ENCODE peak calls at places on chromosomes 3 and 15, in five cellular contexts. K, J, Z, M and P are unnamed samples.
A peak's percentile ranks its signal among the peaks of the same experiment; 100 is the strongest.

GRCh38 chr3:56494679-56495322 is 26.5 kb upstream of the ERC2 start:
- DNase-seq in K (peak; percentile 73), J (peak; percentile 85), Z (peak; percentile 23), M (peak; percentile 71), P (peak; percentile 61)

GRCh38 chr15:33592864-33593263 is 282.1 kb downstream of the RYR3 start:
- DNase-seq in K (no peak), J (no peak), Z (no peak), M (no peak), P (no peak)

GRCh38 chr3:145857956-145858355 is 303.0 kb downstream of the PLOD2 start:
- DNase-seq in K (no peak), J (peak; percentile 24), Z (peak; percentile 4), M (peak; percentile 71), P (no peak)

GRCh38 chr15:78004919-78005634 is 72.4 kb downstream of the TBC1D2B start:
- DNase-seq in K (no peak), J (no peak), Z (no peak), M (peak; percentile 74), P (no peak)

GRCh38 chr3:191627064-191627463 is 166.1 kb downstream of the PYDC2 start:
- DNase-seq in K (no peak), J (no peak), Z (no peak), M (no peak), P (no peak)

GRCh38 chr15:82930466-82930865 is 22.1 kb downstream of the HOMER2 start:
- DNase-seq in K (no peak), J (no peak), Z (no peak), M (no peak), P (no peak)

GRCh38 chr15:76011611-76012010 is 613 bp downstream of the NRG4 start:
- DNase-seq in K (no peak), J (no peak), Z (no peak), M (no peak), P (no peak)

GRCh38 chr15:44535509-44536297 is 1.2 kb upstream of the EIF3J start:
- DNase-seq in K (no peak), J (peak; percentile 15), Z (no peak), M (no peak), P (no peak)

GRCh38 chr3:172607305-172608121 is 84.3 kb upstream of the TNFSF10 start:
- DNase-seq in K (no peak), J (no peak), Z (no peak), M (peak; percentile 94), P (peak; percentile 56)

GRCh38 chr15:51416129-51416528 is 74.7 kb downstream of the GLDN start:
- DNase-seq in K (no peak), J (no peak), Z (no peak), M (no peak), P (no peak)

GRCh38 chr3:128496019-128496601 is 3.1 kb upstream of the GATA2 start:
- DNase-seq in K (no peak), J (no peak), Z (no peak), M (no peak), P (no peak)

GRCh38 chr3:183506674-183507290 is 48.7 kb downstream of the KLHL6 start:
- DNase-seq in K (no peak), J (no peak), Z (no peak), M (no peak), P (no peak)

GRCh38 chr15:79128556-79128955 is 38.0 kb upstream of the RASGRF1 start:
- DNase-seq in K (no peak), J (no peak), Z (no peak), M (no peak), P (no peak)

GRCh38 chr3:13012228-13012691 is 61.0 kb downstream of the IQSEC1 start:
- DNase-seq in K (no peak), J (no peak), Z (peak; percentile 84), M (no peak), P (no peak)

GRCh38 chr3:17047162-17047561 is 162.4 kb downstream of the PLCL2 start:
- DNase-seq in K (no peak), J (no peak), Z (no peak), M (no peak), P (no peak)

GRCh38 chr3:193574488-193575072 is 18.4 kb upstream of the OPA1 start:
- DNase-seq in K (no peak), J (no peak), Z (no peak), M (no peak), P (no peak)
- H3K4me3 ChIP-seq in K (no peak overlapping the region), J (no peak overlapping the region), Z (no peak overlapping the region), M (no peak overlapping the region), P (no peak overlapping the region)

GRCh38 chr3:151944356-151944755 is 70.9 kb downstream of the SUCNR1 start:
- DNase-seq in K (no peak), J (no peak), Z (no peak), M (no peak), P (no peak)
- TF ChIP-seq POLR2AphosphoS5 in K (no peak), J (no peak), Z (no peak), M (no peak), P (no peak)

GRCh38 chr15:40909662-40910625 is 15.7 kb downstream of the VPS18 start:
- DNase-seq in K (no peak), J (peak; percentile 75), Z (no peak), M (no peak), P (peak; percentile 72)
- H3K9ac ChIP-seq in K (no peak overlapping the region), J (no peak overlapping the region), Z (no peak overlapping the region), M (no peak overlapping the region), P (no peak overlapping the region)

GRCh38 chr15:63380151-63380827 is 1.4 kb downstream of the CA12 start:
- DNase-seq in K (no peak), J (no peak), Z (no peak), M (no peak), P (no peak)

GRCh38 chr15:63379492-63380150 is 2.0 kb downstream of the CA12 start:
- DNase-seq in K (no peak), J (no peak), Z (no peak), M (no peak), P (no peak)

GRCh38 chr15:63378946-63379345 is 2.7 kb downstream of the CA12 start:
- DNase-seq in K (no peak), J (no peak), Z (no peak), M (no peak), P (no peak)

GRCh38 chr15:63381301-63382192 is at the start of gene CA12:
- DNase-seq in K (no peak), J (peak; percentile 28), Z (no peak), M (peak; percentile 46), P (no peak)

GRCh38 chr15:63380828-63381282 is 791 bp downstream of the CA12 start:
- DNase-seq in K (no peak), J (no peak), Z (no peak), M (no peak), P (no peak)
- H3K4me3 ChIP-seq in K (peak overlapping the region; percentile 57), J (peak overlapping the region; percentile 48), Z (no peak overlapping the region), M (peak overlapping the region; percentile 54), P (peak overlapping the region; percentile 67)

DNA sequence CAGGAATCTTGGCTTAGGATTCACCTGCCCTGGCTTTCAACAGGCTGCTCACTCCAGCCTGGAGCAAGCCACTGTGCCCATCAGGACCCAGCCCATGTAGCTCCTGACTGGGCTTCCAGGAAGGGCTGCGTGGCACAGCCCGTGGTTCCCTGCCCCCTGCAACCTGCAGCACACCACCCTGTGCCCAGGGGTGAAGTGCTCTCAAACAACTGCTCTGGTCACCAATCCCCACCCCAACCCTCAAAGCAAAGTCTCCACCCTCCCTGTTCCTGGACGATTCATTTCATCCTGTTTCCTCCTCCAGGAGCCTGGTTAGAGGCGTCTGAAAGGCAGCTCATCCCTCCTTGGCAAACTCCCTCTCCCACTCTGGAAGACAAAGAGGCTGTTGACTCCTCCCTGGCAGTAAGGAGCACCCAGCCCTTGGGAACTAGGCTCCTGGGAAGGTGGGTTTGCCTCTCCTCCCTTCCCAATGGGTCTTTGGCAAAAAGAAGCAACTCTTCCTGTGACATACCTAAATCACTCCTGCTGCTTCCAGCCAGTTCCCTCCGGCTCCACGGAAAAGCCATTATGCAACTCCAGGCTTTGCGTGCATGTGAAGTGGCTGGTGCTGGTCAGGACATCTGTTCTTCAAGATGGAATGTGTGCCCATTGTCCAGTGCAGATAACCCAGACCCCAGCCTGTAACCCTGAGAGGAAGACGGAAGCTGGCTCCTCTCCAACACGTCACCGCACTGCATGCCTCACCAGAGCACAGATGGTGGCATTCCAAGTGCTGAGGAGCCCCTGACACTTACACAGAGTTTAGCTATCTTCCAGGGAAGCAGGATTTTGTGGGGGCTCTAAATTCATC is 29.1 kb upstream of the VIPR1 start:
- DNase-seq in K (no peak), J (no peak), Z (no peak), M (peak; percentile 92), P (no peak)
- TF ChIP-seq POLR2AphosphoS5 in K (no peak), J (no peak), Z (no peak), M (peak; percentile 91), P (no peak)

GRCh38 chr15:94858011-94858410 is 626.6 kb downstream of the MCTP2 start:
- DNase-seq in K (no peak), J (no peak), Z (no peak), M (no peak), P (no peak)
- H3K9ac ChIP-seq in K (no peak overlapping the region), J (no peak overlapping the region), Z (no peak overlapping the region), M (no peak overlapping the region), P (no peak overlapping the region)

DNA sequence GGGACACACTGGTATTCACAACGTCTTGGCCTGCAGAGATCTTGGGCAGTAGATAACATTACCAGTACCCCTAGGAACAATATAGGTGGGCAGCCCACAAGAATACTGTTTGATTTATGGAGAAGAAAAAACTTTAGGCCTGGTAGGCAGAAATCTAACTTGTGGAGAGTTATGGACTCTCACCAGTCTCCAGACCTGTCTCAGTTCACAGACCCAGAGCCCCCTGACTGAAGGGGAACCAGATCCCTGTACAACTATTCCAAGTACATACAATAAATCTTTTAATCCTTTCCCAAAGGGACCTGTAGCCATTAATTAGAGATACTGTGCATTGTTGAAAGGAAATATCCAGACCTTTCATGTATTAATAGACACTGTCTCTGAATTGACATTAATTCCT is 173.9 kb downstream of the STAG1 start:
- DNase-seq in K (no peak), J (no peak), Z (no peak), M (no peak), P (no peak)
- H3K4me3 ChIP-seq in K (no peak overlapping the region), J (no peak overlapping the region), Z (no peak overlapping the region), M (no peak overlapping the region), P (no peak overlapping the region)

DNA sequence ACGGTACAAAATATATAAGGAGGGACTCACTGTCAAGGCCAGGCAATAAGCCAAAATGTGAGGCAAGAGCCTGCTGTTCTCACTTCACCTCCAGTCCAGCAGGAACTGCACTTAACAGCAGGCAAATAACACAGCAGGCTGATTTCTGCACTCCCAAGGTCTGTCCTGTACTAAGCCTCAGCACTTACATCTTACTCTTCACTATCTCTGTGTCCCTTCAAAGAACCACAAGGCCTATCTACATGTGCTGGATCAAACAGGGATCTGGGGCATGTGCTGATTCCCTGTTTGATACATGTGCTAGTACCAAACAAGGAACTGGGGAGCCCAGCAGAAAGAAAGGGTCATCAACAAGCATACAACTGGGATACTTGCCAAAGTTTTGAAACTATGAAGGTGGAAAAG is 22.2 kb downstream of the UACA start:
- DNase-seq in K (peak; percentile 31), J (peak; percentile 55), Z (no peak), M (peak; percentile 78), P (no peak)
- TF ChIP-seq POLR2AphosphoS5 in K (no peak), J (no peak), Z (no peak), M (no peak), P (no peak)

GRCh38 chr15:67109141-67110034 is 44.0 kb downstream of the SMAD3 start:
- DNase-seq in K (no peak), J (peak; percentile 61), Z (no peak), M (peak; percentile 94), P (no peak)
- H3K9ac ChIP-seq in K (peak overlapping the region; percentile 76), J (no peak overlapping the region), Z (peak overlapping the region; percentile 59), M (peak overlapping the region; percentile 56), P (no peak overlapping the region)